ENCODE peak calls at places on chromosomes 1 and 21, in four cellular contexts. K, H, D and C are unnamed samples.

GRCh38 chr1:166905930-166906329 is 29.9 kb upstream of the TADA1 start:
- DNase-seq in D (no peak), H (no peak), K (no peak), C (no peak)

GRCh38 chr1:116297495-116298212 is 75.4 kb upstream of the ATP1A1 start:
- DNase-seq in D (no peak), K (no peak), H (no peak), C (no peak)

GRCh38 chr1:33271666-33272505 is 15.6 kb downstream of the ZNF362 start:
- DNase-seq in D (no peak), K (no peak), H (no peak), C (no peak)

GRCh38 chr1:153763365-153764225 is 11.6 kb upstream of the SLC27A3 start:
- DNase-seq in D (no peak), K (no peak), H (no peak), C (no peak)

GRCh38 chr1:25503551-25504426 is 39.6 kb upstream of the LDLRAP1 start:
- DNase-seq in K (no peak), H (no peak), D (no peak), C (no peak)

GRCh38 chr1:31102501-31102950 is 37.0 kb upstream of the PUM1 start:
- DNase-seq in H (no peak), K (no peak), D (peak), C (no peak)

GRCh38 chr1:178723541-178723940 is 1.5 kb upstream of the RALGPS2 start:
- DNase-seq in K (no peak), D (no peak), H (no peak), C (no peak)

GRCh38 chr1:90722874-90723273 is 5.8 kb upstream of the BARHL2 start:
- DNase-seq in H (no peak), K (no peak), D (no peak), C (no peak)

GRCh38 chr1:12249748-12250147 is 19.9 kb downstream of the VPS13D start:
- DNase-seq in H (no peak), K (no peak), D (no peak), C (no peak)

GRCh38 chr1:20358761-20359263 is 68.1 kb downstream of the VWA5B1 start:
- DNase-seq in D (no peak), H (no peak), K (no peak), C (no peak)

GRCh38 chr1:22870201-22870871 is 102.3 kb downstream of the LACTBL1 start:
- DNase-seq in H (no peak), K (no peak), D (no peak), C (no peak)

GRCh38 chr1:150760003-150760402 is 5.6 kb downstream of the CTSS start:
- DNase-seq in H (no peak), D (no peak), K (no peak), C (no peak)
- TF ChIP-seq SPI1 in H (no peak), D (peak), K (no peak), C (peak)

GRCh38 chr1:96388421-96389310 is 332.9 kb upstream of the PTBP2 start:
- DNase-seq in H (no peak), K (no peak), D (no peak), C (no peak)
- TF ChIP-seq SPI1 in H (no peak), K (no peak), D (no peak), C (no peak)

DNA sequence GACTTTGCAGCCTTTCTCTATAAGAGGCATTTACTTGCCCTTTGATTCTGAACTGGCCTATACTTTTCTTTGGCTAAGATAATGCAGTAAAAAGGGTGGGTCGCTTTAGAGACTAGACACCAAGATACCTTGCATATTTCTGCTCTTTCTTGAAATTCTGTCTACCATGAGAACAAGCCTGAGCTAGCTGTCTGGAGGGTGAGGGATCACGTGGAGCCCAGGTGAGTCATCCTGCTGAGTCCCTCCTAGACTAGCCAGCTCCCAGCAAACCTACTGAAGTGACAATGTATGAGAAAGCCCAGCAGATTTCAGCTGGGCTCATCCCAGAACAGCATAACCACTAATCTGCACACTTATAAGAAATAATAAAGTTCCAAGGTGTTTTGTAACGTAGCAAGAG is 408.0 kb upstream of the KAZN start:
- DNase-seq in K (no peak), D (no peak), H (no peak), C (no peak)
- TF ChIP-seq SPI1 in K (no peak), D (no peak), H (no peak), C (no peak)

GRCh38 chr1:110210604-110211502 is 739 bp downstream of the KCNC4 start:
- DNase-seq in K (no peak), D (peak), H (peak), C (peak)
- TF ChIP-seq SPI1 in K (no peak), D (no peak), H (no peak), C (no peak)

DNA sequence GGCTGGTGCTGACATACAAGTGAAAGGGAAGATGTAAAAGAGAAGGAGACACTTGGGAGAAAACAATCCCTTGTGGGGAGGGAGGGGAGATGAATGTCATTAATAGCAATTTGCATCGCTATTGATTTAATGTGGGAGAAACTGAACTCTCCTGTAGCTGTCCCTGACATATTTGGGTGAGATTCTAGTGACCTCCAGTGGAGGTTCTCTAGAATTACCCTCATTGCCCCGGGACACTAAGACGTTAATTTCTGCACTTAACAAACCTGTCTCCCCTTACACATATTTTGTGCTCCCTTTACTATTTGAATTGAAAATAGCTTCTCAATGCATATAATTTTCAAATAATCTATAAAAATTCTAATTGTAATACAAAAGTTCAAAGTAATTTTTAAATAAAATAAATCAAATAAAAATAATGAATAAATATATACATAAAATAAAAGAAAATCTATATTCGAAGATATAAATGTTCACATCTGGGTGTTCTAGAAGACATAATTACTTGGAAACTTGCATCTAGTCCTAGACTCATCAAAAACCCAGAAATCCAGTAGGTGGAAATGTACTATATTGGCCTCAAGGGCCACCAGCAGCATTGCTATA is 283.0 kb downstream of the LMX1A start:
- DNase-seq in D (no peak), H (peak), K (no peak), C (peak)
- TF ChIP-seq SPI1 in D (no peak), H (no peak), K (no peak), C (no peak)

GRCh38 chr1:21672478-21673276 is 3.5 kb upstream of the RAP1GAP start:
- DNase-seq in K (no peak), H (no peak), D (no peak), C (no peak)
- TF ChIP-seq SPI1 in K (no peak), H (no peak), D (no peak), C (no peak)

GRCh38 chr21:39911286-39911685 is 44.0 kb downstream of the PCP4 start:
- DNase-seq in K (no peak), H (no peak), D (no peak), C (no peak)

GRCh38 chr21:39915881-39916280 is 48.6 kb downstream of the PCP4 start:
- DNase-seq in K (no peak), H (no peak), D (no peak), C (no peak)

GRCh38 chr21:39908265-39908923 is 41.2 kb downstream of the PCP4 start:
- DNase-seq in D (no peak), H (no peak), K (no peak), C (no peak)

GRCh38 chr21:39913651-39914145 is 46.5 kb downstream of the PCP4 start:
- DNase-seq in K (no peak), D (no peak), H (no peak), C (no peak)

DNA sequence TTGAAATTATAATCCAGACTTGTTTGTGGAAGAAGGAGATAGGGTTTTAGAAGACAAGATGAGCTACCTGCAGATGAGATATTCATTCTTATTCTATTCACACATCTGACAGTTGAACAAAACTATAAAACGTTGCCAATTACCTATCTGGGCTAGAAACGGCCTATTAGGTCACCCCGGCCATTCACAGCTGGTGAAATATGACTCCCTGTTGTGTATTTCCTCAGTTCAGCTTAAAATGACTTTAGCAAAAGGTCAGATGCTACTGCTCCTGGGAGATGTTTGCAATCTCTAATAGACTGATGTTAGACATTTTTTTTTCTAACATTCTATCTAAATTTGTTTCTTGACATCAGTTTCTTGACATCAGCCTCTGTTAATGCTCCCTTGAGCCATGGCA is 44.6 kb downstream of the PCP4 start:
- DNase-seq in H (no peak), K (no peak), D (no peak), C (no peak)
- TF ChIP-seq SPI1 in H (no peak), K (no peak), D (no peak), C (no peak)